ENCODE peak calls at places on chromosomes 1 and 21, in six cellular contexts. X is tibial nerve, O is heart left ventricle, J is GM12891, W is ovary, E is prostate gland. K is an unnamed sample.

GRCh38 chr1:20753589-20753988 is 21.1 kb upstream of the SH2D5 start:
- DNase-seq in J (no peak), W (no peak), E (no peak), O (no peak), X (no peak), K (no peak)

GRCh38 chr1:27669876-27670275 is 2.1 kb downstream of the IFI6 start:
- DNase-seq in J (no peak), E (no peak), O (no peak), W (no peak), X (no peak), K (no peak)

GRCh38 chr1:192705510-192705909 is 69.6 kb downstream of the RGS13 start:
- DNase-seq in J (no peak), X (no peak), O (no peak), E (no peak), W (no peak), K (no peak)

GRCh38 chr1:53273526-53273925 is 35.2 kb upstream of the MAGOH start:
- DNase-seq in E (no peak), J (no peak), O (no peak), X (no peak), W (no peak), K (no peak)

GRCh38 chr1:221810406-221810805 is 68.5 kb upstream of the DUSP10 start:
- DNase-seq in J (no peak), O (no peak), W (no peak), E (no peak), X (no peak), K (no peak)

GRCh38 chr1:61142726-61143500 is 60.6 kb downstream of the NFIA start:
- DNase-seq in J (no peak), X (no peak), E (peak), W (no peak), O (no peak), K (no peak)

GRCh38 chr1:244896550-244896949 is 32.2 kb upstream of the HNRNPU start:
- DNase-seq in X (no peak), W (no peak), E (no peak), O (no peak), J (no peak), K (peak)

GRCh38 chr1:44147582-44147981 is 6.2 kb upstream of the KLF18 start:
- DNase-seq in E (no peak), J (no peak), X (no peak), W (no peak), O (no peak), K (no peak)

GRCh38 chr21:35026617-35027557 is 22.2 kb downstream of the RUNX1 start:
- DNase-seq in X (no peak), O (peak), W (peak), E (no peak), J (peak), K (peak)

GRCh38 chr1:72283204-72284083 is 1.1 kb upstream of the NEGR1 start:
- DNase-seq in O (peak), E (peak), W (peak), J (no peak), X (peak), K (peak)

GRCh38 chr1:72284084-72284397 is 1.7 kb upstream of the NEGR1 start:
- DNase-seq in J (no peak), E (no peak), X (no peak), W (no peak), O (no peak), K (no peak)

GRCh38 chr1:72282271-72282656 is at the start of gene NEGR1:
- DNase-seq in E (peak), X (peak), W (peak), J (no peak), O (peak), K (peak)

GRCh38 chr1:72281637-72282270 is 585 bp downstream of the NEGR1 start:
- DNase-seq in J (no peak), W (no peak), O (no peak), X (peak), E (no peak), K (no peak)

DNA sequence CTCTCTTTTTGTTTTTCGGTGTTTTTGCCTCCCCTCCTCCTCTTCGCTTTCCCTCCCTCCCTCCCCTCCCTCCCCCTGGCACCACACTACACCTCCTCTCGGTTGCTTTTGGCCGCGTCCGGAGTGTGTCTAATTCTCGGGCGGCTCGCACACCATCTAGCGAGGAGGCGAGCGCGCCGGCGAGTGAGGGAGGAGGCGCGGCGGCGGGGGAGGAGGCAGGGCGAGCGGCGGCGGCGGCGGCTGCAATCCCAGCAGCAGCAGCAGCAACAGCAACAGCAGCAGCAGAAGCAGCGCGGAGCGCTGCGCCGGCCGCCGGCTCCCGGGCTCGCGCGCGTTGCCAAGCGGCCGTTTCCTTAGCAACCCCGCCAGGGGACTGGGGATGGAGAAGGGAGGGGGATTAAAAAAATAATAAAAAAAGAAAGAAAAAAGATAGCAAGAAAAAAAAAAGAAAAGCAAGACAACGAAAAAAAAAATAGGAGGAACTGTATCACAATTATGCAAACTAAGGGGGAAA is 408 bp upstream of the NEGR1 start:
- DNase-seq in X (peak), E (peak), O (peak), J (peak), W (peak), K (peak)
- TF ChIP-seq POLR2A in X (peak), E (peak), O (peak), J (no peak), W (peak), K (no peak)

DNA sequence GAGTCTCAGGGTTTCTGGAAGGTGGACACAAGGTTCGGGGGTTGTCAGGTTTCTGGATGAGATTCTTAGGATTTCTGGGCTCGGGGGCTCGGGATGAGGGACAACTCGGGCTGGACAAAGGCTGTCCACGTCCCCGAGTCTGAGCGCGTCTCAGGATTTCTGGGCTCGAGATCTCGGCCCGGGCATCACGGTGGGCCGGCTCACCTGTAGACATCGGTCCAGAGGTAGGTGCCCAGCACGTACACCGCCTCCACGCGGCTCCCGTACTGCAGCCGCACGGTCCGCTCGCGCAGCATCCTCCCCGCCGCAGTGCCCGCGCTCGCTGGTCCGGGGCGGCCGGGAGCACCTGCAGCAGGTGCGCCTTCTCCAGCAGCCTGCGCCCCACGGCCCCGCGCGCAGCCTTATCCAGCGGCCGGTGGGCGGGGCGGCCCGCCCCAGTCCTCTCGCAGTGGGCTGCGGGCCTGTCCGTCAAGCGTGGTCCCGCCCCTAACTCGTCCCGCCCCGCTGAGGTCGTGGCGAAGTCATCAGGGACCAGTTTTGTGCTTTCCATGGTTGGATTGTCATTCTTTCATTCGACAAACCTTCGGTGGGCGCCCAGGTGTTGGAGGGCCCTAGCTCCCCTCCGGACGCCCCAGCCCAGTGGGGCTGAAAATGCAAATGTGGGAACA is at the start of gene PADI2:
- DNase-seq in O (peak), J (peak), E (peak), W (peak), X (no peak), K (no peak)
- TF ChIP-seq POLR2A in O (no peak), J (no peak), E (peak), W (no peak), X (peak), K (no peak)

GRCh38 chr1:26286064-26286416 is 6.2 kb downstream of the SH3BGRL3 start:
- DNase-seq in J (no peak), W (no peak), X (no peak), O (no peak), E (no peak), K (no peak)

GRCh38 chr1:26285366-26286063 is 5.6 kb downstream of the SH3BGRL3 start:
- DNase-seq in E (no peak), O (no peak), X (no peak), W (no peak), J (no peak), K (no peak)

GRCh38 chr1:26283226-26283853 is 3.5 kb downstream of the SH3BGRL3 start:
- DNase-seq in J (no peak), X (no peak), W (no peak), O (no peak), E (no peak), K (no peak)

GRCh38 chr1:26283871-26284596 is 4.1 kb downstream of the SH3BGRL3 start:
- DNase-seq in O (no peak), W (no peak), X (no peak), J (no peak), E (no peak), K (no peak)

DNA sequence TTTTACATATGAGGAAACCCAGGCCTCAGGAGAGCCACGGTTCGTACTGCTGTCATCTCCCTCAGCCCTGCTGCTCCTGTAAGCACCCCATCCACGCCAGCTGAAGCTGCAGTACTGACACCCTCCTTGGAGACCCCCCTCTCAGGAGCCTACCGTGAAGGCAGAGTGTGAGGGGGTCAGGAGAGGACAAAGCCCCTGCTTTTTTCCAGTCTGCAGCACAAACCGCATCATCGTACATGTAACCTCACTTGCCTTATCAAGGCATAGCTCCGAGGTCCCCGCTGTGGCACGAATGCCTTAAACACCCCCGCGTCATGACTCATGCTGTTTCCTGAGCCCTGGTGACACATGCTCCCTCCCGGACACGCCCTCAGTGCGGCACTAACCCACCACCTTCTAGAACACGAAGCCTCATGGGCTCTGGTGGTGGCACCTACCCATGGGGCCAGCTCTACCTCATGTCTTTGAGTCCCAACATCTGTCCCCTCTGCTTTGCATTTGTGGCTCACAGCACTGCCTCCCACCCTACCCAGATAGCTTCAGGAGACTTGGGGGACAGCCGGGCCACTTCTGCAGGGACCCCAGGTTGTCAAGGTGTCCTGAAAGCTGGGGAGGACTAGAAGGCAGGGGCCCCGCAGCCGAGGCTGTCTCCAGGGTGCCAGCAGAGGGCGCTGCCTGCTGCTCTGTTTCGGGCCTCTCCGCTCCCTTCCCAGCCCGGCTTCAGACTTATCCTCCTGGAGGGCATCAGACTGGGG is 4.9 kb downstream of the SH3BGRL3 start:
- DNase-seq in J (peak), O (peak), W (peak), X (peak), E (peak), K (peak)
- TF ChIP-seq POLR2A in J (no peak), O (no peak), W (no peak), X (no peak), E (no peak), K (no peak)

GRCh38 chr1:202049129-202049528 is 38.7 kb downstream of the ELF3 start:
- DNase-seq in J (no peak), E (no peak), W (no peak), X (no peak), O (no peak), K (no peak)

GRCh38 chr1:202045699-202046098 is 35.3 kb downstream of the ELF3 start:
- DNase-seq in W (no peak), O (no peak), E (no peak), X (no peak), J (no peak), K (no peak)

GRCh38 chr1:202046748-202047708 is 36.6 kb downstream of the ELF3 start:
- DNase-seq in E (peak), J (no peak), O (no peak), X (no peak), W (no peak), K (peak)

GRCh38 chr1:202047977-202048376 is 37.6 kb downstream of the ELF3 start:
- DNase-seq in X (no peak), W (no peak), J (no peak), O (no peak), E (no peak), K (no peak)

GRCh38 chr1:202046227-202046626 is 35.8 kb downstream of the ELF3 start:
- DNase-seq in J (no peak), W (no peak), O (no peak), X (no peak), E (peak), K (no peak)
- TF ChIP-seq POLR2A in J (no peak), W (no peak), O (no peak), X (no peak), E (peak), K (no peak)

GRCh38 chr1:159556931-159557369 is 21.1 kb upstream of the OR10J5 start:
- DNase-seq in W (no peak), J (no peak), X (no peak), E (no peak), O (no peak), K (no peak)
- TF ChIP-seq POLR2A in W (no peak), J (no peak), X (no peak), E (no peak), O (no peak), K (no peak)

GRCh38 chr1:15848929-15849774 is 1.6 kb downstream of the SPEN start:
- DNase-seq in O (peak), J (no peak), E (peak), W (peak), X (peak), K (no peak)
- TF ChIP-seq POLR2A in O (peak), J (peak), E (peak), W (peak), X (peak), K (no peak)

K was measured in H54.